ENCODE peak calls at places on chromosome 3, in six cellular contexts. B is CD4-positive, alpha-beta memory T cell; J is neural progenitor cell; W is psoas muscle; X is uterus; Z is activated CD4-positive, alpha-beta T cell treated with anti-CD3 and anti-CD28 coated beads, Interleukin-2, amount 50 U/mL, for 1 hour. N is an unnamed sample.

GRCh38 chr3:126538316-126538715 is 14.4 kb downstream of the CHST13 start:
- DNase-seq in Z (no peak), B (no peak), W (peak), J (no peak), X (no peak), N (peak)

GRCh38 chr3:55637906-55638635 is 151.0 kb upstream of the WNT5A start:
- DNase-seq in X (no peak), Z (no peak), W (no peak), B (no peak), J (no peak), N (no peak)

GRCh38 chr3:105719791-105720190 is 149.0 kb downstream of the CBLB start:
- DNase-seq in Z (no peak), J (no peak), B (no peak), W (no peak), X (no peak), N (no peak)

GRCh38 chr3:189304465-189305341 is 132.9 kb downstream of the TPRG1 start:
- DNase-seq in J (no peak), B (no peak), Z (no peak), W (no peak), X (peak), N (no peak)

GRCh38 chr3:101495552-101495951 is 17.5 kb downstream of the SENP7 start:
- DNase-seq in B (no peak), J (no peak), X (no peak), Z (no peak), W (no peak), N (no peak)

GRCh38 chr3:81218023-81218422 is 543.4 kb downstream of the GBE1 start:
- DNase-seq in J (peak), W (no peak), X (no peak), Z (no peak), B (no peak), N (no peak)

GRCh38 chr3:197398301-197398878 is 100.0 kb upstream of the DLG1 start:
- DNase-seq in J (no peak), X (no peak), B (no peak), Z (no peak), W (no peak), N (no peak)

GRCh38 chr3:46883252-46884185 is 6.0 kb downstream of the PTH1R start:
- DNase-seq in X (no peak), B (no peak), J (peak), Z (peak), W (no peak), N (no peak)

GRCh38 chr3:129314757-129315385 is 36.2 kb downstream of the HMCES start:
- DNase-seq in B (peak), Z (peak), W (peak), J (peak), X (peak), N (peak)

GRCh38 chr3:124793054-124793740 is 62.9 kb downstream of the UMPS start:
- DNase-seq in J (no peak), B (no peak), Z (no peak), X (no peak), W (no peak), N (no peak)

GRCh38 chr3:18344306-18345014 is 80.7 kb downstream of the SATB1 start:
- DNase-seq in Z (no peak), J (no peak), B (no peak), X (no peak), W (no peak), N (no peak)

GRCh38 chr3:106317141-106318055 is 448.6 kb upstream of the CBLB start:
- DNase-seq in X (no peak), W (no peak), B (no peak), J (no peak), Z (no peak), N (no peak)

GRCh38 chr3:21944251-21944650 is 193.2 kb upstream of the ZNF385D start:
- DNase-seq in X (no peak), B (no peak), Z (no peak), J (peak), W (no peak), N (no peak)